ENCODE peak calls at places on chromosome 6, in five cellular contexts. O is endothelial cell of umbilical vein, L is spleen, F is suprapubic skin, E is breast epithelium. W is an unnamed sample.

GRCh38 chr6:143176090-143177021 is 115.7 kb downstream of the AIG1 start:
- DNase-seq in E (no peak), O (no peak), L (no peak), F (no peak), W (no peak)

GRCh38 chr6:75748743-75749538 is at the start of gene MYO6:
- DNase-seq in L (peak), O (peak), E (peak), F (peak), W (no peak)

GRCh38 chr6:163133017-163133416 is 281.5 kb upstream of the QKI start:
- DNase-seq in L (no peak), E (no peak), F (no peak), O (no peak), W (no peak)

GRCh38 chr6:74250161-74250560 is 554.2 kb downstream of the CD109 start:
- DNase-seq in F (no peak), O (peak), L (no peak), E (no peak), W (no peak)

GRCh38 chr6:20211037-20211940 is 980 bp downstream of the MBOAT1 start:
- DNase-seq in O (peak), E (no peak), F (no peak), L (no peak), W (no peak)

GRCh38 chr6:158860279-158860865 is 41.2 kb upstream of the EZR start:
- DNase-seq in O (no peak), F (no peak), L (no peak), E (no peak), W (no peak)

GRCh38 chr6:81241126-81241525 is 511.4 kb downstream of the TENT5A start:
- DNase-seq in O (no peak), L (no peak), F (no peak), E (no peak), W (no peak)

GRCh38 chr6:7912024-7912423 is 1.4 kb upstream of the TXNDC5 start:
- DNase-seq in E (no peak), O (no peak), L (no peak), F (no peak), W (no peak)

GRCh38 chr6:130366011-130366963 is at the start of gene TMEM200A:
- DNase-seq in E (peak), L (peak), F (peak), O (peak), W (no peak)

GRCh38 chr6:144630857-144631256 is 345.7 kb downstream of the UTRN start:
- DNase-seq in E (no peak), L (no peak), O (no peak), F (no peak), W (no peak)

GRCh38 chr6:44921787-44922186 is 406.3 kb upstream of the RUNX2 start:
- DNase-seq in F (no peak), E (no peak), L (no peak), O (no peak), W (no peak)

GRCh38 chr6:141195251-141195832 is 937.4 kb upstream of the GJE1 start:
- DNase-seq in E (no peak), F (no peak), O (no peak), L (no peak), W (no peak)

GRCh38 chr6:82419088-82419720 is 55.6 kb downstream of the TPBG start:
- DNase-seq in E (no peak), F (no peak), O (no peak), L (no peak), W (no peak)

GRCh38 chr6:127031511-127031910 is 87.0 kb upstream of the RSPO3 start:
- DNase-seq in O (no peak), E (no peak), L (no peak), F (no peak), W (no peak)

DNA sequence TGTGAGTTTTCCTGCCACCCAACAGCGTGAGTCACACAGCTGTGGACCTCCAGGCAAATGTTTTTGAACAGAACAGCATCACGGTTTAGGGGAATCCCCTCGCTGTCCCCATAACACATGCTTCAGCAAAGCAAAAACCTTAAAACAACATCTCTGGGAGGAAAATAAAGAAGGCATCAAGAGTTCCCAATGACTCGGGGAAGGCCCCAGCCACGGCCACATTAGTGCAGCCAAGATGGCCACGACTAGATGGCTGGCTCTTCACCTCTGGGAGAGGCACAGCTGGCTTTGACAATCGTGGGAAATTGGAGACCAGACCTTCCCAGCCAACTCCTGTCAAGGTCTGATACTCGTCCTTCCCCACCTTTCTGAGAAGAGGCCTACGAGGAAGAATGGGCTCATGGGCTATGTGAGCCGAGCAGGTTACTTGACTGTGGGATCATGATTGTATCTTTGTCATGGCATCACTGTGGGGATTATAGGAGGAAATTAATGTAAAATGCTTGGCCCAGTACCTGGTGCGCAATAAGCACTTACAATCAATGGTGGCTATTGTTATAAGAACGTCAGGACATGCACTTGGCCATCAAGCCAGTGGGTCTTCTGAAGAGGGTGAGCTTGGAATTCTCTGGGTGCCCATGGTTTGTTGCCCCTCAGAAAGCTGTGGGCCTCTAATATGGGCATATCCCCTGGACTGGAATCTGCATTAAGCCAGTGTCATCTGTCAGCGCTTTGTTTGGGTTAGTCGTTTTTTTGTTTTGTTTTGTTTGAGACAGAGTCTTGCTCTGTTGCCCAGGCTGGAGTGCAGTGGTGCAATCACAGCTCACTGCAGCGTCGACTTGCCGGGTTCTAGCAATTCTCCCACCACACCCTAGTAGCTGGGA is 43.6 kb downstream of the FGD2 start:
- DNase-seq in O (peak), L (peak), F (no peak), E (no peak), W (no peak)
- TF ChIP-seq POLR2AphosphoS5 in O (no peak), L (no peak), F (no peak), E (no peak), W (no peak)

GRCh38 chr6:52497652-52498408 is 77.7 kb downstream of the EFHC1 start:
- DNase-seq in F (no peak), O (no peak), E (no peak), L (no peak), W (no peak)
- TF ChIP-seq POLR2AphosphoS5 in F (no peak), O (no peak), E (no peak), L (no peak), W (no peak)

GRCh38 chr6:125780540-125781306 is 10.0 kb upstream of the NCOA7 start:
- DNase-seq in O (peak), F (no peak), L (peak), E (no peak), W (peak)

GRCh38 chr6:125781307-125781868 is 9.4 kb upstream of the NCOA7 start:
- DNase-seq in F (no peak), E (no peak), O (no peak), L (peak), W (no peak)

GRCh38 chr6:125784365-125784764 is 6.4 kb upstream of the NCOA7 start:
- DNase-seq in E (no peak), L (no peak), F (no peak), O (no peak), W (no peak)

GRCh38 chr6:125779924-125780539 is 10.7 kb upstream of the NCOA7 start:
- DNase-seq in E (peak), O (peak), F (peak), L (peak), W (peak)
- TF ChIP-seq POLR2AphosphoS5 in E (peak), O (peak), F (peak), L (no peak), W (no peak)

DNA sequence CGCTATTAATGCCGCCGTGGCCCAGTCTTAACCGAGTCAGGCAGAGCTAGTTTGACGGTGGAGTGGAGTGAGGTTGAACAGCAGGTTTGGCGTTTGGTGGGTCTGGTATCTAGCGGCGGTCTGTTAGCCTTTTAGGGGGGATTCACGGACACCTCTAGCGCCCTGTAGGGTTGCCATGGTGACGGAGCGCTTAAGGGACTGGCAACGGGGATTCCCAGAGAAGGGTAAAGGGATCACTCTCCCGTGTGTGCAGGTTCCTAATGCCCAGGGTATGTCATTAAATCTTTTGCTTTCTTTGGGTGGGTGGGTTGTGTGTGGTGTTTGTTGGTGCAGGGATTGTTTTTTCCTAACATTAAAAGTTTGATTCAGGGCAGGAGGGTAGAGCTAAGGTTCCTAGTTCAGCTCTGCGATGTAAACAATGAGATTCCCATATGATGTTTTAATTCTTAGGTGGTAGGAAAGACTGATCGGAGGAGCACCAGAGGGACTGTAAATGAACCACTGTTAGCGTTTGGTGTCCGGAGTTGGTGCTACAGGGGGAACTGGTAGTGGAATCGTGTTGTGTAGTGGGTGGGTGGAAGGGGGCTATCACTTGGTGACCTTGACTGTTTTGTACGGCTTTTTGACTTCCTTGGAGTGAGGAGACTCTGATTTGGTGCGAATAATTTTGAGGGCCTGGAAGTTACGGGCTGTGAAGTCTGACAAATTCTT is 4.9 kb downstream of the BRD2 start:
- DNase-seq in E (no peak), F (no peak), L (no peak), O (peak), W (peak)
- TF ChIP-seq POLR2AphosphoS5 in E (no peak), F (no peak), L (no peak), O (peak), W (no peak)

GRCh38 chr6:154569136-154569862 is 58.8 kb upstream of the CNKSR3 start:
- DNase-seq in L (no peak), O (peak), E (no peak), F (no peak), W (no peak)
- TF ChIP-seq POLR2AphosphoS5 in L (no peak), O (no peak), E (no peak), F (no peak), W (no peak)

GRCh38 chr6:169859978-169860703 is 108.7 kb downstream of the ERMARD start:
- DNase-seq in E (peak), L (peak), O (no peak), F (no peak), W (no peak)

GRCh38 chr6:169859401-169859977 is 108.1 kb downstream of the ERMARD start:
- DNase-seq in O (no peak), L (peak), E (peak), F (no peak), W (no peak)

GRCh38 chr6:169858935-169859351 is 107.5 kb downstream of the ERMARD start:
- DNase-seq in L (peak), F (peak), O (no peak), E (peak), W (no peak)

GRCh38 chr6:169857343-169858292 is 106.2 kb downstream of the ERMARD start:
- DNase-seq in L (peak), E (no peak), O (no peak), F (no peak), W (no peak)

DNA sequence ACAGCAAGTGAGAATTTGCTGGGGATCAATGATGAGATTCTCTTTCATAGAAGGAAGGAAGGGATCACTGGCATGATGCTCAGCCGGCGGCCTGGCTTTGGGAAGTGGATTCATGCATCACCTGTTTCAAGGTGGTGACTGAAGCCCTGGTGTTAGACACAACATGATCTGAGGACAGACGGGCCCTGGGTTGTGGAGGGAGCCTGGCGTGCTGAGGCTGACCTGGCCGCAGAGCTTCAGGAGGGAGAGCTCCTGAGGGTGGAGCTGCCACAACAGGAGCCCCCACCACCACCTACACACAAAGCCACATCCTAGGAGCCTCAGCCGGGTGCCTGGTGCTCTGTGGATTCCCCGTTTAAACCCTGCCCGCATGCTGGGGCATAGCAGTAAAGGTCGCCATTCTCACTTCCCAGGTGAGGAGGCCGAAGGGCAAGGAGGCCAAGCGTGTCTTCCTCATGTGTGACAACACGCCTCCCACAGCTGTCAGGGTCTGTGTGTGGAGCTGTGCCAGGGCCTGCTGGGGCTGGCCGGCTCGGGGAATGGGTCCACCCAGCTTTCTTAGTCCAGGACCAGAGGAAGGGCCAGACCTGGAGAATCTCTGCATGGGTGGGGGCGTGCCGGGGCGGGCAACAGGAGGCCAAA is 107.0 kb downstream of the ERMARD start:
- DNase-seq in O (no peak), L (peak), E (peak), F (no peak), W (no peak)
- TF ChIP-seq POLR2AphosphoS5 in O (no peak), L (no peak), E (no peak), F (no peak), W (no peak)

GRCh38 chr6:111605100-111605748 is 454 bp downstream of the TRAF3IP2 start:
- DNase-seq in E (peak), F (peak), L (peak), O (peak), W (peak)
- TF ChIP-seq POLR2AphosphoS5 in E (peak), F (peak), L (peak), O (no peak), W (no peak)

DNA sequence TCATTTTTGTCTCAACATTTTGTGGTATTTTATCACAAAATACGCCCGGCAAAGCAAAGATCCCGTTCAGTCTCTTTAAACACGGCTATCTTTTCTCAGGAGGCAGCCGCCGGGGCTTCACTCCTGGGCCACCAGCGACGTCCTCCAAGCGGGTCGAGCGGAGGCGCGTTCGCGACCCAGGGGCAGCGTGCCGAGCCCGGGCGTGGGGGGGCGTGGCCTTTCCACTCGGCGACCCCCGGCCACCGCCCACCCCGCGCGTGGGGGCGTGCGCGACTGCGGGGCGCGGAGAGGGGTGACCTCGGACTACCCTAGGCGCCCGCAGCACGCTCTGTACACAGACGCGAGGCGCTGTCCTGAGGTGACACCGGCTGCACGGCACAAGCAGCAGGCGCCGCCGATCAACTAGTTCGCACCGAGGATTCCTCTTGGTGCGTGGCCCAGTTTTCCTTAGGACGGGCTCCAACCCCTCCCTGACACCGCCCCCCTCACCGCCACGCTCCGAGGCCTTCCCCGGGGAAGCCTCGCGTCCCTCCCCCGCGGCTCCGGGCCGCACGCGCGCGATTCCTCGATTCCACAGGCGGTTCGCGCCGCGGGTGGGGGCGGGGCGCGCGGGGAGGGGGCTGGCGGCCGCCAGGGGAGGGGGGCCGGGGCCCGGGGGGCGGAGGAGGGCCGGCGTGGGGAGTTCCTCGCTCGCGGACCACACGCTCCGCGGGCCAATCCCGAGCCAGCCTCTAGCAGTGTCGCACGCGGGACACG is 1.1 kb upstream of the JARID2 start:
- DNase-seq in L (peak), O (peak), E (peak), F (peak), W (no peak)
- TF ChIP-seq POLR2AphosphoS5 in L (peak), O (no peak), E (no peak), F (peak), W (peak)